ENCODE peak calls at places on chromosomes 4 and X, in eight cellular contexts. C is T-helper 22 cell, L is germinal center, Y is NCI-H460, D is AG08395, A is AG08396, S is AG04450, T is stromal cell of bone marrow. M is an unnamed sample.

GRCh38 chr4:8742546-8742945 is 129.1 kb downstream of the HMX1 start:
- DNase-seq in A (no peak), C (no peak), L (no peak), S (no peak), T (no peak), D (no peak), Y (no peak), M (no peak)

GRCh38 chr4:69860007-69860406 is at the start of gene SULT1E1:
- DNase-seq in L (no peak), D (no peak), T (no peak), Y (no peak), S (no peak), A (no peak), C (no peak), M (peak; percentile 14)

GRCh38 chr4:17232575-17233253 is 279.2 kb downstream of the QDPR start:
- DNase-seq in D (peak; percentile 77), L (no peak), A (peak; percentile 73), Y (no peak), C (no peak), T (peak; percentile 56), S (peak; percentile 53), M (no peak)

GRCh38 chrX:153685751-153686676 is 1.7 kb upstream of the SLC6A8 start:
- DNase-seq in L (no peak), A (no peak), T (no peak), S (no peak), C (no peak), D (no peak), Y (no peak), M (no peak)

GRCh38 chr4:2893772-2894171 is 50.1 kb downstream of the ADD1 start:
- DNase-seq in S (no peak), T (no peak), Y (no peak), A (no peak), D (no peak), L (no peak), C (no peak), M (no peak)

GRCh38 chrX:13449441-13449840 is 120.0 kb upstream of the EGFL6 start:
- DNase-seq in T (no peak), S (no peak), D (no peak), C (no peak), Y (no peak), A (no peak), L (no peak), M (no peak)

GRCh38 chr4:169009281-169010124 is 552 bp downstream of the CBR4 start:
- DNase-seq in D (peak; percentile 31), T (peak; percentile 29), C (peak; percentile 31), L (peak; percentile 17), Y (peak; percentile 40), S (no peak), A (peak; percentile 52), M (peak; percentile 49)

GRCh38 chr4:159547645-159548308 is 444.9 kb downstream of the RAPGEF2 start:
- DNase-seq in D (no peak), T (peak; percentile 27), L (no peak), S (no peak), C (no peak), A (no peak), Y (no peak), M (peak; percentile 28)

GRCh38 chr4:167544391-167544790 is 310.1 kb upstream of the SPOCK3 start:
- DNase-seq in L (no peak), T (no peak), D (no peak), Y (no peak), C (no peak), S (no peak), A (no peak), M (no peak)

GRCh38 chr4:149031399-149031798 is 589.2 kb upstream of the NR3C2 start:
- DNase-seq in T (peak; percentile 31), S (no peak), C (no peak), A (no peak), D (peak; percentile 34), Y (peak; percentile 4), L (no peak), M (peak; percentile 47)

GRCh38 chr4:102760645-102761477 is at the start of gene MANBA:
- DNase-seq in A (peak; percentile 94), L (peak; percentile 95), T (peak; percentile 65), Y (peak; percentile 59), D (peak; percentile 95), S (no peak), C (peak; percentile 74), M (peak; percentile 84)

GRCh38 chrX:40108084-40108958 is 10.6 kb upstream of the BCOR start:
- DNase-seq in C (no peak), Y (peak; percentile 45), L (no peak), A (peak; percentile 48), T (no peak), D (no peak), S (no peak), M (peak; percentile 49)

GRCh38 chr4:9384126-9384525 is 21.2 kb downstream of the USP17L30 start:
- DNase-seq in T (no peak), Y (no peak), L (no peak), C (no peak), D (no peak), S (no peak), A (no peak), M (no peak)

GRCh38 chr4:174210354-174210753 is 73.1 kb downstream of the FBXO8 start:
- DNase-seq in A (no peak), T (no peak), D (no peak), Y (no peak), C (no peak), L (no peak), S (no peak), M (no peak)

GRCh38 chr4:118821590-118822293 is 14.2 kb downstream of the SEC24D start:
- DNase-seq in Y (no peak), S (no peak), T (no peak), D (no peak), A (no peak), C (no peak), L (no peak), M (no peak)